ENCODE peak calls at places on chromosomes 16 and 17, in six cellular contexts. W, I, Z, G, B and J are unnamed samples.

GRCh38 chr16:7318661-7319060 is 14.0 kb upstream of the RBFOX1 start:
- DNase-seq in W (no peak), I (no peak), Z (no peak), G (no peak), B (no peak), J (no peak)

GRCh38 chr17:57817299-57817698 is 32.5 kb downstream of the MRPS23 start:
- DNase-seq in W (no peak), I (no peak), Z (no peak), G (no peak), B (no peak), J (no peak)

GRCh38 chr17:17898673-17899072 is 61.9 kb upstream of the SREBF1 start:
- DNase-seq in W (no peak), I (no peak), Z (no peak), G (no peak), B (no peak), J (no peak)

GRCh38 chr16:23303685-23304084 is 1.6 kb downstream of the SCNN1B start:
- DNase-seq in W (no peak), I (no peak), Z (no peak), G (no peak), B (no peak), J (no peak)

GRCh38 chr17:57604771-57605733 is 140.0 kb downstream of the CCDC182 start:
- DNase-seq in W (peak; percentile 37), I (no peak), Z (peak; percentile 24), G (peak; percentile 96), B (peak; percentile 12), J (no peak)

GRCh38 chr17:82298538-82299421 is 18.6 kb downstream of the CD7 start:
- DNase-seq in W (no peak), I (no peak), Z (no peak), G (no peak), B (no peak), J (no peak)

GRCh38 chr17:80187493-80187892 is 17.7 kb downstream of the CARD14 start:
- DNase-seq in W (no peak), I (no peak), Z (no peak), G (no peak), B (no peak), J (no peak)

GRCh38 chr17:33751702-33752065 is 458.6 kb upstream of the ASIC2 start:
- DNase-seq in W (no peak), I (no peak), Z (no peak), G (no peak), B (no peak), J (no peak)

GRCh38 chr17:75877752-75878173 is 618 bp downstream of the TRIM47 start:
- DNase-seq in W (peak; percentile 72), I (no peak), Z (no peak), G (peak; percentile 70), B (peak; percentile 65), J (peak; percentile 80)

GRCh38 chr17:82095777-82096708 is 2.0 kb downstream of the FASN start:
- DNase-seq in W (no peak), I (no peak), Z (no peak), G (no peak), B (no peak), J (no peak)

GRCh38 chr17:53722407-53722806 is 100.3 kb upstream of the KIF2B start:
- DNase-seq in W (no peak), I (no peak), Z (peak; percentile 56), G (no peak), B (no peak), J (no peak)

GRCh38 chr16:57283214-57283955 is 1.1 kb downstream of the PLLP start:
- DNase-seq in W (no peak), I (no peak), Z (no peak), G (no peak), B (no peak), J (no peak)

GRCh38 chr17:74432484-74433391 is 850 bp downstream of the GPRC5C start:
- DNase-seq in W (no peak), I (no peak), Z (no peak), G (no peak), B (no peak), J (no peak)

GRCh38 chr16:86681440-86681838 is 103.1 kb downstream of the FOXL1 start:
- DNase-seq in W (no peak), I (no peak), Z (no peak), G (no peak), B (no peak), J (no peak)

GRCh38 chr17:79811036-79811887 is 14.4 kb upstream of the CBX8 start:
- DNase-seq in W (no peak), I (no peak), Z (no peak), G (peak; percentile 72), B (no peak), J (no peak)

GRCh38 chr16:49462356-49462988 is 88.9 kb downstream of the C16orf78 start:
- DNase-seq in W (no peak), I (no peak), Z (no peak), G (no peak), B (no peak), J (no peak)

GRCh38 chr17:67125417-67125816 is 81.1 kb downstream of the CACNG1 start:
- DNase-seq in W (no peak), I (no peak), Z (no peak), G (no peak), B (no peak), J (no peak)

GRCh38 chr17:73683788-73684582 is 39.7 kb upstream of the SDK2 start:
- DNase-seq in W (no peak), I (no peak), Z (no peak), G (no peak), B (no peak), J (no peak)

GRCh38 chr17:81295678-81296381 is 723 bp upstream of the SLC38A10 start:
- DNase-seq in W (peak; percentile 52), I (no peak), Z (no peak), G (peak; percentile 90), B (peak; percentile 52), J (peak; percentile 49)

GRCh38 chr17:72569193-72569946 is 448.6 kb downstream of the SOX9 start:
- DNase-seq in W (no peak), I (no peak), Z (no peak), G (no peak), B (no peak), J (no peak)

GRCh38 chr16:13866073-13866472 is 53.9 kb upstream of the ERCC4 start:
- DNase-seq in W (peak; percentile 35), I (no peak), Z (peak; percentile 43), G (peak; percentile 66), B (no peak), J (peak; percentile 73)

GRCh38 chr17:47803201-47803600 is 18.4 kb downstream of the OSBPL7 start:
- DNase-seq in W (no peak), I (no peak), Z (no peak), G (no peak), B (no peak), J (no peak)

GRCh38 chr16:27822529-27823437 is 240.7 kb downstream of the GSG1L start:
- DNase-seq in W (no peak), I (no peak), Z (no peak), G (no peak), B (no peak), J (no peak)

GRCh38 chr17:36870618-36871002 is 66.7 kb upstream of the LHX1 start:
- DNase-seq in W (no peak), I (no peak), Z (no peak), G (no peak), B (no peak), J (no peak)

GRCh38 chr16:50265260-50265659 is 1.1 kb upstream of the ADCY7 start:
- DNase-seq in W (peak; percentile 56), I (no peak), Z (no peak), G (no peak), B (no peak), J (no peak)

GRCh38 chr16:55955845-55956244 is 80.7 kb upstream of the CES5A start:
- DNase-seq in W (no peak), I (no peak), Z (no peak), G (no peak), B (no peak), J (no peak)

GRCh38 chr17:6780886-6781285 is 4.9 kb downstream of the FBXO39 start:
- DNase-seq in W (no peak), I (no peak), Z (no peak), G (no peak), B (no peak), J (no peak)

GRCh38 chr16:88789593-88789992 is 4.6 kb upstream of the PIEZO1 start:
- DNase-seq in W (no peak), I (no peak), Z (no peak), G (no peak), B (no peak), J (no peak)

GRCh38 chr17:27536781-27537180 is 80.5 kb downstream of the KSR1 start:
- DNase-seq in W (no peak), I (no peak), Z (no peak), G (no peak), B (no peak), J (no peak)

GRCh38 chr16:87317766-87318121 is 552 bp upstream of the C16orf95 start:
- DNase-seq in W (no peak), I (no peak), Z (peak; percentile 24), G (peak; percentile 61), B (no peak), J (peak; percentile 67)

GRCh38 chr17:72884066-72884465 is 208.4 kb downstream of the SLC39A11 start:
- DNase-seq in W (no peak), I (peak; percentile 31), Z (no peak), G (no peak), B (no peak), J (no peak)

GRCh38 chr16:50244140-50244503 is 22.2 kb upstream of the ADCY7 start:
- DNase-seq in W (no peak), I (no peak), Z (no peak), G (no peak), B (no peak), J (peak; percentile 14)

GRCh38 chr17:61000911-61001310 is 323.3 kb downstream of the BCAS3 start:
- DNase-seq in W (no peak), I (no peak), Z (peak; percentile 26), G (peak; percentile 11), B (no peak), J (no peak)

GRCh38 chr17:76033139-76033538 is 6.0 kb upstream of the EVPL start:
- DNase-seq in W (no peak), I (no peak), Z (no peak), G (no peak), B (no peak), J (no peak)

GRCh38 chr16:81973737-81974136 is 37.5 kb downstream of the SDR42E1 start:
- DNase-seq in W (no peak), I (no peak), Z (no peak), G (no peak), B (no peak), J (no peak)

GRCh38 chr16:48444574-48444973 is 59.4 kb upstream of the SIAH1 start:
- DNase-seq in W (no peak), I (no peak), Z (peak; percentile 58), G (no peak), B (no peak), J (peak; percentile 77)

GRCh38 chr16:87897563-87898505 is 28.5 kb upstream of the SLC7A5 start:
- DNase-seq in W (peak; percentile 60), I (no peak), Z (no peak), G (no peak), B (no peak), J (no peak)